ENCODE peak calls at places on chromosomes 7 and 10, in seven cellular contexts. S is T-cell, J is GM10248, Q is LNCaP clone FGC, Y is mammary epithelial cell, U is HT1080, Z is KG1. M is an unnamed sample.

GRCh38 chr10:8321990-8322389 is 267.5 kb downstream of the GATA3 start:
- DNase-seq in J (no peak), S (no peak), Z (no peak), U (no peak), Q (no peak), Y (no peak), M (no peak)

GRCh38 chr10:131249957-131250347 is 61.6 kb downstream of the TCERG1L start:
- DNase-seq in Z (no peak), S (no peak), Y (no peak), J (no peak), U (no peak), Q (no peak), M (no peak)

GRCh38 chr10:99731296-99732032 is 463 bp downstream of the COX15 start:
- DNase-seq in Q (no peak), S (no peak), J (no peak), Z (peak), Y (no peak), U (no peak), M (no peak)

GRCh38 chr7:17131983-17132655 is 166.3 kb upstream of the AHR start:
- DNase-seq in Y (no peak), U (no peak), S (no peak), Z (no peak), J (no peak), Q (no peak), M (no peak)

GRCh38 chr7:155297517-155298287 is at the start of gene INSIG1:
- DNase-seq in Q (peak), J (peak), Z (peak), S (peak), U (peak), Y (peak), M (peak)

GRCh38 chr10:133140417-133141143 is 19.4 kb upstream of the KNDC1 start:
- DNase-seq in U (no peak), J (no peak), S (no peak), Y (no peak), Q (no peak), Z (no peak), M (no peak)

GRCh38 chr10:98097611-98098010 is 36.8 kb upstream of the R3HCC1L start:
- DNase-seq in S (no peak), Z (no peak), Q (no peak), Y (no peak), U (no peak), J (no peak), M (no peak)

GRCh38 chr10:31977440-31978157 is 49.0 kb upstream of the ARHGAP12 start:
- DNase-seq in J (no peak), Z (peak), Y (peak), U (peak), S (no peak), Q (no peak), M (no peak)

GRCh38 chr7:127881564-127881963 is 149.7 kb downstream of the LRRC4 start:
- DNase-seq in Z (no peak), Y (no peak), Q (no peak), S (no peak), J (no peak), U (no peak), M (no peak)

GRCh38 chr10:17001961-17002749 is 127.5 kb downstream of the CUBN start:
- DNase-seq in J (no peak), S (no peak), Y (peak), Z (no peak), Q (no peak), U (peak), M (no peak)

GRCh38 chr7:86785641-86786040 is 141.9 kb downstream of the GRM3 start:
- DNase-seq in Q (no peak), S (no peak), Z (no peak), Y (no peak), U (no peak), J (peak), M (no peak)

M was measured in NCI-H1048.